ENCODE peak calls at places on chromosome 17, in eight cellular contexts. V is upper lobe of right lung, J is cardiac muscle cell, O is spleen, P is AG04450, R is body of pancreas, A is tibial artery, Y is H1. Q is an unnamed sample.

GRCh38 chr17:27929990-27930389 is 36.8 kb upstream of the LYRM9 start:
- DNase-seq in J (peak; percentile 3), V (no peak), O (no peak), P (no peak), R (no peak), Y (no peak), A (no peak), Q (no peak)

GRCh38 chr17:13569740-13570137 is 32.0 kb downstream of the HS3ST3A1 start:
- DNase-seq in J (no peak), R (no peak), Y (no peak), O (no peak), P (no peak), V (no peak), A (no peak), Q (no peak)

GRCh38 chr17:653724-654123 is 60.9 kb downstream of the VPS53 start:
- DNase-seq in A (no peak), R (no peak), O (no peak), V (no peak), J (no peak), P (no peak), Y (no peak), Q (no peak)

GRCh38 chr17:18944646-18945045 is 7.3 kb upstream of the SLC5A10 start:
- DNase-seq in V (no peak), O (no peak), J (no peak), A (no peak), Y (no peak), P (no peak), R (no peak), Q (no peak)

GRCh38 chr17:74543406-74543805 is 2.5 kb downstream of the CD300C start:
- DNase-seq in P (no peak), A (no peak), Y (no peak), O (no peak), J (no peak), R (no peak), V (no peak), Q (no peak)

GRCh38 chr17:79612468-79613194 is 1.8 kb upstream of the RBFOX3 start:
- DNase-seq in R (peak; percentile 53), O (no peak), P (no peak), A (no peak), Y (peak; percentile 78), V (peak; percentile 73), J (peak; percentile 35), Q (peak; percentile 58)

GRCh38 chr17:16178836-16179235 is 36.5 kb downstream of the NCOR1 start:
- DNase-seq in Y (no peak), J (no peak), O (no peak), R (no peak), V (no peak), A (no peak), P (no peak), Q (no peak)

GRCh38 chr17:50212121-50212843 is 10.9 kb upstream of the COL1A1 start:
- DNase-seq in P (peak; percentile 81), Y (no peak), R (no peak), A (peak; percentile 34), J (peak; percentile 89), V (no peak), O (no peak), Q (peak; percentile 41)

GRCh38 chr17:31811021-31811565 is 48.0 kb downstream of the COPRS start:
- DNase-seq in J (peak; percentile 63), A (no peak), O (no peak), R (no peak), Y (no peak), P (no peak), V (no peak), Q (no peak)

GRCh38 chr17:17606416-17607000 is 15.0 kb upstream of the PEMT start:
- DNase-seq in R (no peak), Y (no peak), J (no peak), P (no peak), A (no peak), V (no peak), O (no peak), Q (no peak)

DNA sequence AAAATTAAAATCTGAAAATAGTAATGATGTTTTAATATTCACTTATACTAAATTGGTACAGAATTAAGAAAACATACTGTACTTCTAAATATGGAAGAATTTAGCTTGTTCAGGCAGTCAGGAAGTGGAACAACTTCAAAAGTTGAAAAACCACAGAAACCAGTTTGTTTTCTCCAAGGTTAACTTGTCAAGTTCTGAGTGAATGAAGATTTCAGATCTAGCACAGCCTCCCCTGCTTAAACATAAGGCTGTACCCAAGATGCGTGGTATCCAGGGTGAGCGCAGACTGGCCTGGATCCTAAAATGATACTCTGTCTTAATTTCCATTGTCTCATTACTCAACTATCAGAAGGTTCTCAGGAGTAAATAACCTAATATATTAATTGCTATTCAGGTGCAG is 730.7 kb upstream of the KIF2B start:
- DNase-seq in Y (no peak), V (no peak), O (no peak), J (no peak), R (no peak), A (no peak), P (no peak), Q (no peak)
- H3K9me3 ChIP-seq in Y (no peaks in the 10 kb centered on the region), V (no peaks in the 10 kb centered on the region), O (no peaks in the 10 kb centered on the region), J (no peaks in the 10 kb centered on the region), R (no peaks in the 10 kb centered on the region), A (no peaks in the 10 kb centered on the region), P (no peaks in the 10 kb centered on the region), Q (no peaks in the 10 kb centered on the region)

GRCh38 chr17:52724578-52724977 is 566.1 kb upstream of the CA10 start:
- DNase-seq in O (no peak), Y (no peak), P (no peak), J (no peak), R (no peak), V (no peak), A (no peak), Q (no peak)
- H3K9me3 ChIP-seq in O (no peaks in the 10 kb centered on the region), Y (no peaks in the 10 kb centered on the region), P (peaks cover 11% of the 10 kb centered on the region), J (no peaks in the 10 kb centered on the region), R (no peaks in the 10 kb centered on the region), V (no peaks in the 10 kb centered on the region), A (no peaks in the 10 kb centered on the region), Q (no peaks in the 10 kb centered on the region)

GRCh38 chr17:5100832-5101231 is 10.8 kb downstream of the ZNF232 start:
- DNase-seq in J (no peak), V (no peak), P (no peak), A (no peak), O (no peak), Y (no peak), R (no peak), Q (no peak)

GRCh38 chr17:5097101-5097834 is 14.4 kb downstream of the ZNF232 start:
- DNase-seq in Y (peak; percentile 69), P (no peak), V (peak; percentile 78), O (peak; percentile 91), J (no peak), R (peak; percentile 66), A (peak; percentile 48), Q (peak; percentile 50)

GRCh38 chr17:5099271-5099670 is 12.4 kb downstream of the ZNF232 start:
- DNase-seq in O (no peak), P (no peak), J (no peak), Y (no peak), V (no peak), A (no peak), R (no peak), Q (no peak)
- H3K9me3 ChIP-seq in O (peaks cover 27% of the 10 kb centered on the region), P (peaks cover 72% of the 10 kb centered on the region), J (no peaks in the 10 kb centered on the region), Y (peaks cover 28% of the 10 kb centered on the region), V (peaks cover 17% of the 10 kb centered on the region), A (peaks cover 44% of the 10 kb centered on the region), R (no peaks in the 10 kb centered on the region), Q (peaks cover 36% of the 10 kb centered on the region)

GRCh38 chr17:54099221-54099620 is 276.5 kb downstream of the KIF2B start:
- DNase-seq in O (no peak), Y (no peak), A (no peak), R (no peak), J (no peak), P (no peak), V (no peak), Q (no peak)

DNA sequence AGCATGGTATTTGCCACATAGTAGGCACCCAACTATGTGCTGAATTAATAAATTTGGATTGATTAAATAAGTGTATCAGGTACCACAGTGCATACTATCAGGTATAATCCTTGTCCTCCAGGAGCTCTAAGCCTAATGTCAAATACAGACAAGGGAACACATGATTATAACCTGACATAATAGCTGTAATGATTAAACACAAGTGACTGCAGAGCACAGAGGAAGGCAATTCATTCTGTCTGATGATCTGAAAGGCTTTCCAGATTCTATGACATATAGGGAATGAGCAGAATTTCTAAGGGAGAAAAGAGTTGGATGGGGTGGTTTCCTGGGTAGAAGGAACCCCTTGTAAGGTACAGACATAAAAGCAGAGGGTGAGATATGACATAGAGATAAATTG is 273.5 kb downstream of the KIF2B start:
- DNase-seq in V (no peak), O (no peak), Y (no peak), J (no peak), R (no peak), A (no peak), P (no peak), Q (no peak)
- H3K9me3 ChIP-seq in V (no peaks in the 10 kb centered on the region), O (peaks cover 4% of the 10 kb centered on the region), Y (no peaks in the 10 kb centered on the region), J (no peaks in the 10 kb centered on the region), R (no peaks in the 10 kb centered on the region), A (no peaks in the 10 kb centered on the region), P (peaks cover 3% of the 10 kb centered on the region), Q (no peaks in the 10 kb centered on the region)

Q was measured in transverse colon.